ENCODE peak calls at places on chromosomes 4 and X, in eight cellular contexts. One of them, this sample, is unnamed.
A peak's percentile ranks its signal among the peaks of the same experiment; 100 is the strongest.

GRCh38 chr4:163166041-163166579 is 580 bp downstream of the NAF1 start:
- DNase-seq in NCI-H2029: peak; percentile 12
- DNase-seq in myocyte: peak; percentile 51
- DNase-seq in RPMI8226: peak; percentile 53
- DNase-seq in stimulated activated CD4-positive, alpha-beta T cell treated with anti-CD3 and anti-CD28 coated beads, TNF-alpha, amount 100 ng/mL, for 4 hours: peak; percentile 36
- DNase-seq in A172: peak; percentile 26
- DNase-seq in upper lobe of left lung: peak; percentile 59
- DNase-seq in stromal cell of bone marrow: no peak
- DNase-seq in this sample: peak; percentile 49

GRCh38 chr4:85741921-85742591 is 267.1 kb downstream of the ARHGAP24 start:
- DNase-seq in A172: no peak
- DNase-seq in RPMI8226: peak; percentile 13
- DNase-seq in stimulated activated CD4-positive, alpha-beta T cell treated with anti-CD3 and anti-CD28 coated beads, TNF-alpha, amount 100 ng/mL, for 4 hours: no peak
- DNase-seq in myocyte: peak; percentile 69
- DNase-seq in stromal cell of bone marrow: no peak
- DNase-seq in NCI-H2029: peak; percentile 94
- DNase-seq in upper lobe of left lung: no peak
- DNase-seq in this sample: no peak

GRCh38 chr4:107034091-107034698 is 1.9 kb downstream of the DKK2 start:
- DNase-seq in RPMI8226: no peak
- DNase-seq in myocyte: peak; percentile 68
- DNase-seq in A172: peak; percentile 20
- DNase-seq in stimulated activated CD4-positive, alpha-beta T cell treated with anti-CD3 and anti-CD28 coated beads, TNF-alpha, amount 100 ng/mL, for 4 hours: no peak
- DNase-seq in upper lobe of left lung: no peak
- DNase-seq in NCI-H2029: no peak
- DNase-seq in stromal cell of bone marrow: no peak
- DNase-seq in this sample: no peak

GRCh38 chr4:112168719-112169500 is 23.7 kb downstream of the FAM241A start:
- DNase-seq in stromal cell of bone marrow: no peak
- DNase-seq in A172: no peak
- DNase-seq in myocyte: no peak
- DNase-seq in upper lobe of left lung: no peak
- DNase-seq in stimulated activated CD4-positive, alpha-beta T cell treated with anti-CD3 and anti-CD28 coated beads, TNF-alpha, amount 100 ng/mL, for 4 hours: no peak
- DNase-seq in NCI-H2029: no peak
- DNase-seq in RPMI8226: no peak
- DNase-seq in this sample: no peak

GRCh38 chr4:173332963-173333657 is 1.0 kb downstream of the HMGB2 start:
- DNase-seq in NCI-H2029: no peak
- DNase-seq in RPMI8226: peak; percentile 10
- DNase-seq in stimulated activated CD4-positive, alpha-beta T cell treated with anti-CD3 and anti-CD28 coated beads, TNF-alpha, amount 100 ng/mL, for 4 hours: no peak
- DNase-seq in stromal cell of bone marrow: no peak
- DNase-seq in upper lobe of left lung: no peak
- DNase-seq in myocyte: no peak
- DNase-seq in A172: peak; percentile 25
- DNase-seq in this sample: peak; percentile 22

GRCh38 chrX:28584025-28584424 is 3.2 kb upstream of the IL1RAPL1 start:
- DNase-seq in A172: no peak
- DNase-seq in upper lobe of left lung: no peak
- DNase-seq in NCI-H2029: no peak
- DNase-seq in RPMI8226: no peak
- DNase-seq in stromal cell of bone marrow: no peak
- DNase-seq in myocyte: no peak
- DNase-seq in stimulated activated CD4-positive, alpha-beta T cell treated with anti-CD3 and anti-CD28 coated beads, TNF-alpha, amount 100 ng/mL, for 4 hours: no peak
- DNase-seq in this sample: no peak

GRCh38 chrX:123086768-123087167 is 97.3 kb upstream of the GRIA3 start:
- DNase-seq in RPMI8226: no peak
- DNase-seq in stromal cell of bone marrow: no peak
- DNase-seq in stimulated activated CD4-positive, alpha-beta T cell treated with anti-CD3 and anti-CD28 coated beads, TNF-alpha, amount 100 ng/mL, for 4 hours: no peak
- DNase-seq in myocyte: no peak
- DNase-seq in A172: no peak
- DNase-seq in NCI-H2029: no peak
- DNase-seq in upper lobe of left lung: no peak
- DNase-seq in this sample: no peak

GRCh38 chr4:63296773-63297172 is 1112.5 kb downstream of the TECRL start:
- DNase-seq in upper lobe of left lung: no peak
- DNase-seq in stromal cell of bone marrow: no peak
- DNase-seq in A172: peak; percentile 5
- DNase-seq in RPMI8226: peak; percentile 9
- DNase-seq in stimulated activated CD4-positive, alpha-beta T cell treated with anti-CD3 and anti-CD28 coated beads, TNF-alpha, amount 100 ng/mL, for 4 hours: no peak
- DNase-seq in NCI-H2029: no peak
- DNase-seq in myocyte: no peak
- DNase-seq in this sample: peak; percentile 3

GRCh38 chr4:85867281-85867680 is 392.3 kb downstream of the ARHGAP24 start:
- DNase-seq in stromal cell of bone marrow: no peak
- DNase-seq in RPMI8226: no peak
- DNase-seq in upper lobe of left lung: no peak
- DNase-seq in stimulated activated CD4-positive, alpha-beta T cell treated with anti-CD3 and anti-CD28 coated beads, TNF-alpha, amount 100 ng/mL, for 4 hours: no peak
- DNase-seq in myocyte: no peak
- DNase-seq in NCI-H2029: no peak
- DNase-seq in A172: no peak
- DNase-seq in this sample: no peak

GRCh38 chr4:174763454-174764104 is 65.5 kb downstream of the GLRA3 start:
- DNase-seq in myocyte: no peak
- DNase-seq in upper lobe of left lung: no peak
- DNase-seq in stimulated activated CD4-positive, alpha-beta T cell treated with anti-CD3 and anti-CD28 coated beads, TNF-alpha, amount 100 ng/mL, for 4 hours: no peak
- DNase-seq in stromal cell of bone marrow: no peak
- DNase-seq in NCI-H2029: no peak
- DNase-seq in RPMI8226: no peak
- DNase-seq in A172: peak; percentile 30
- DNase-seq in this sample: peak; percentile 13

GRCh38 chr4:21469438-21470032 is 479.0 kb downstream of the KCNIP4 start:
- DNase-seq in NCI-H2029: peak; percentile 2
- DNase-seq in A172: peak; percentile 10
- DNase-seq in myocyte: peak; percentile 23
- DNase-seq in stromal cell of bone marrow: peak; percentile 3
- DNase-seq in stimulated activated CD4-positive, alpha-beta T cell treated with anti-CD3 and anti-CD28 coated beads, TNF-alpha, amount 100 ng/mL, for 4 hours: no peak
- DNase-seq in RPMI8226: no peak
- DNase-seq in upper lobe of left lung: no peak
- DNase-seq in this sample: peak; percentile 40

GRCh38 chr4:113293043-113293560 is 243.6 kb downstream of the ANK2 start:
- DNase-seq in stimulated activated CD4-positive, alpha-beta T cell treated with anti-CD3 and anti-CD28 coated beads, TNF-alpha, amount 100 ng/mL, for 4 hours: no peak
- DNase-seq in RPMI8226: no peak
- DNase-seq in stromal cell of bone marrow: peak; percentile 78
- DNase-seq in upper lobe of left lung: no peak
- DNase-seq in A172: no peak
- DNase-seq in NCI-H2029: no peak
- DNase-seq in myocyte: no peak
- DNase-seq in this sample: no peak

GRCh38 chr4:122480023-122480422 is 23.5 kb upstream of the IL2 start:
- DNase-seq in stromal cell of bone marrow: no peak
- DNase-seq in upper lobe of left lung: no peak
- DNase-seq in myocyte: peak; percentile 30
- DNase-seq in NCI-H2029: no peak
- DNase-seq in RPMI8226: no peak
- DNase-seq in stimulated activated CD4-positive, alpha-beta T cell treated with anti-CD3 and anti-CD28 coated beads, TNF-alpha, amount 100 ng/mL, for 4 hours: no peak
- DNase-seq in A172: peak; percentile 84
- DNase-seq in this sample: peak; percentile 55